ENCODE peak calls at places on chromosomes 7 and 10, in four cellular contexts. R, B, Z and U are unnamed samples.

GRCh38 chr7:83640240-83640639 is 8.7 kb downstream of the SEMA3E start:
- DNase-seq in R (no peak), B (no peak), Z (no peak), U (no peak)

GRCh38 chr7:33905389-33906032 is at the start of gene BMPER:
- DNase-seq in R (peak), B (peak), Z (no peak), U (no peak)

GRCh38 chr10:43077421-43078171 is 727 bp downstream of the RET start:
- DNase-seq in R (peak), B (peak), Z (no peak), U (no peak)

GRCh38 chr7:29113384-29114102 is 32.8 kb downstream of the CPVL start:
- DNase-seq in R (peak), B (peak), Z (peak), U (peak)

GRCh38 chr10:93160140-93160539 is 86.4 kb downstream of the CYP26A1 start:
- DNase-seq in R (no peak), B (no peak), Z (no peak), U (no peak)

GRCh38 chr10:31479752-31480151 is 160.7 kb downstream of the ZEB1 start:
- DNase-seq in R (no peak), B (no peak), Z (no peak), U (no peak)

GRCh38 chr7:81672872-81673271 is 97.0 kb downstream of the HGF start:
- DNase-seq in R (no peak), B (no peak), Z (no peak), U (no peak)

GRCh38 chr7:41053830-41054229 is 649.1 kb downstream of the INHBA start:
- DNase-seq in R (no peak), B (no peak), Z (no peak), U (no peak)

GRCh38 chr10:87038786-87039185 is 18.7 kb downstream of the FAM25A start:
- DNase-seq in R (no peak), B (no peak), Z (no peak), U (no peak)

GRCh38 chr10:122062831-122063674 is 74.1 kb downstream of the TACC2 start:
- DNase-seq in R (peak), B (peak), Z (peak), U (peak)

GRCh38 chr7:33261585-33261984 is 132.2 kb downstream of the BBS9 start:
- DNase-seq in R (no peak), B (no peak), Z (no peak), U (no peak)

GRCh38 chr7:17680943-17681351 is 259.3 kb downstream of the SNX13 start:
- DNase-seq in R (peak), B (no peak), Z (peak), U (peak)

GRCh38 chr10:102647433-102648268 is 3.4 kb downstream of the TRIM8 start:
- DNase-seq in R (no peak), B (no peak), Z (no peak), U (no peak)

GRCh38 chr10:92801978-92802872 is 46.1 kb upstream of the EXOC6 start:
- DNase-seq in R (peak), B (no peak), Z (no peak), U (no peak)

GRCh38 chr7:115662676-115663075 is 367.9 kb downstream of the TFEC start:
- DNase-seq in R (no peak), B (no peak), Z (no peak), U (no peak)

GRCh38 chr7:115267503-115267902 is 345.6 kb downstream of the MDFIC start:
- DNase-seq in R (no peak), B (no peak), Z (no peak), U (no peak)

GRCh38 chr7:13641699-13642098 is 347.8 kb downstream of the ETV1 start:
- DNase-seq in R (peak), B (no peak), Z (no peak), U (no peak)

GRCh38 chr10:21202766-21203457 is 305.8 kb upstream of the NEBL start:
- DNase-seq in R (no peak), B (no peak), Z (no peak), U (no peak)

GRCh38 chr10:125024496-125025234 is 82.7 kb downstream of the ZRANB1 start:
- DNase-seq in R (no peak), B (no peak), Z (no peak), U (no peak)

GRCh38 chr7:42843209-42843800 is 68.6 kb downstream of the C7orf25 start:
- DNase-seq in R (peak), B (peak), Z (peak), U (peak)

GRCh38 chr10:101558671-101559595 is 29.1 kb downstream of the POLL start:
- DNase-seq in R (no peak), B (no peak), Z (no peak), U (no peak)

GRCh38 chr10:4656576-4657194 is 169.3 kb upstream of the AKR1E2 start:
- DNase-seq in R (peak), B (peak), Z (peak), U (peak)

GRCh38 chr10:4663162-4663992 is 162.6 kb upstream of the AKR1E2 start:
- DNase-seq in R (peak), B (no peak), Z (peak), U (peak)

GRCh38 chr10:4658777-4659176 is 167.2 kb upstream of the AKR1E2 start:
- DNase-seq in R (no peak), B (no peak), Z (no peak), U (peak)

GRCh38 chr10:4662576-4663161 is 163.3 kb upstream of the AKR1E2 start:
- DNase-seq in R (peak), B (no peak), Z (no peak), U (no peak)

GRCh38 chr10:4661572-4662255 is 164.3 kb upstream of the AKR1E2 start:
- DNase-seq in R (no peak), B (no peak), Z (no peak), U (peak)
- TF ChIP-seq NR3C1 in R (no peak), B (no peak), Z (no peak), U (no peak)

GRCh38 chr10:66928000-66928770 is 2.3 kb downstream of the LRRTM3 start:
- DNase-seq in R (no peak), B (peak), Z (no peak), U (no peak)
- TF ChIP-seq NR3C1 in R (no peak), B (no peak), Z (no peak), U (no peak)

GRCh38 chr7:36575832-36576231 is 148.5 kb downstream of the AOAH start:
- DNase-seq in R (no peak), B (no peak), Z (no peak), U (no peak)
- TF ChIP-seq NR3C1 in R (no peak), B (no peak), Z (no peak), U (no peak)

GRCh38 chr7:117875566-117875965 is 2.3 kb upstream of the CTTNBP2 start:
- DNase-seq in R (peak), B (peak), Z (no peak), U (no peak)
- TF ChIP-seq NR3C1 in R (no peak), B (no peak), Z (no peak), U (no peak)